ENCODE peak calls at places on chromosomes 4 and X, in five cellular contexts. One of them, this sample, is unnamed.

GRCh38 chr4:25253072-25253447 is 19.2 kb downstream of the PI4K2B start:
- DNase-seq in Peyer's patch: no peak
- DNase-seq in brain microvascular endothelial cell: no peak
- DNase-seq in fibroblast of the aortic adventitia: peak
- DNase-seq in left lung: no peak
- DNase-seq in this sample: no peak

GRCh38 chr4:153153339-153153851 is 50.8 kb upstream of the TRIM2 start:
- DNase-seq in Peyer's patch: peak
- DNase-seq in brain microvascular endothelial cell: peak
- DNase-seq in fibroblast of the aortic adventitia: peak
- DNase-seq in left lung: peak
- DNase-seq in this sample: peak

GRCh38 chrX:118654331-118654730 is 73.1 kb upstream of the IL13RA1 start:
- DNase-seq in Peyer's patch: no peak
- DNase-seq in brain microvascular endothelial cell: no peak
- DNase-seq in fibroblast of the aortic adventitia: no peak
- DNase-seq in left lung: no peak
- DNase-seq in this sample: no peak

GRCh38 chrX:78747471-78747870 is at the start of gene LPAR4:
- DNase-seq in Peyer's patch: no peak
- DNase-seq in brain microvascular endothelial cell: no peak
- DNase-seq in fibroblast of the aortic adventitia: peak
- DNase-seq in left lung: no peak
- DNase-seq in this sample: peak

GRCh38 chrX:14409341-14409740 is 120.0 kb upstream of the GLRA2 start:
- DNase-seq in Peyer's patch: no peak
- DNase-seq in brain microvascular endothelial cell: peak
- DNase-seq in fibroblast of the aortic adventitia: no peak
- DNase-seq in left lung: no peak
- DNase-seq in this sample: peak

GRCh38 chrX:72394518-72395163 is 88.9 kb upstream of the CITED1 start:
- DNase-seq in Peyer's patch: no peak
- DNase-seq in brain microvascular endothelial cell: peak
- DNase-seq in fibroblast of the aortic adventitia: peak
- DNase-seq in left lung: no peak
- DNase-seq in this sample: peak

GRCh38 chrX:52420824-52421443 is 52.1 kb downstream of the XAGE2 start:
- DNase-seq in Peyer's patch: no peak
- DNase-seq in brain microvascular endothelial cell: no peak
- DNase-seq in fibroblast of the aortic adventitia: peak
- DNase-seq in left lung: no peak
- DNase-seq in this sample: peak

GRCh38 chr4:41256740-41257256 is at the start of gene UCHL1:
- DNase-seq in Peyer's patch: no peak
- DNase-seq in brain microvascular endothelial cell: peak
- DNase-seq in fibroblast of the aortic adventitia: peak
- DNase-seq in left lung: peak
- DNase-seq in this sample: peak

GRCh38 chrX:73289039-73289438 is 74.4 kb upstream of the NAP1L2 start:
- DNase-seq in Peyer's patch: no peak
- DNase-seq in brain microvascular endothelial cell: no peak
- DNase-seq in fibroblast of the aortic adventitia: no peak
- DNase-seq in left lung: no peak
- DNase-seq in this sample: no peak

GRCh38 chr4:27178066-27178465 is 317.4 kb downstream of the STIM2 start:
- DNase-seq in Peyer's patch: no peak
- DNase-seq in brain microvascular endothelial cell: no peak
- DNase-seq in fibroblast of the aortic adventitia: peak
- DNase-seq in left lung: no peak
- DNase-seq in this sample: no peak

GRCh38 chrX:39309721-39310152 is 508.5 kb downstream of the MID1IP1 start:
- DNase-seq in Peyer's patch: peak
- DNase-seq in brain microvascular endothelial cell: peak
- DNase-seq in fibroblast of the aortic adventitia: no peak
- DNase-seq in left lung: no peak
- DNase-seq in this sample: no peak

GRCh38 chr4:53003959-53004358 is 141.8 kb downstream of the RASL11B start:
- DNase-seq in Peyer's patch: no peak
- DNase-seq in brain microvascular endothelial cell: no peak
- DNase-seq in fibroblast of the aortic adventitia: no peak
- DNase-seq in left lung: no peak
- DNase-seq in this sample: no peak

GRCh38 chrX:65601126-65601525 is 66.3 kb upstream of the MSN start:
- DNase-seq in Peyer's patch: no peak
- DNase-seq in brain microvascular endothelial cell: no peak
- DNase-seq in fibroblast of the aortic adventitia: no peak
- DNase-seq in left lung: no peak
- DNase-seq in this sample: no peak

GRCh38 chr4:174154455-174154854 is 129.0 kb downstream of the FBXO8 start:
- DNase-seq in Peyer's patch: no peak
- DNase-seq in brain microvascular endothelial cell: peak
- DNase-seq in fibroblast of the aortic adventitia: peak
- DNase-seq in left lung: no peak
- DNase-seq in this sample: peak

DNA sequence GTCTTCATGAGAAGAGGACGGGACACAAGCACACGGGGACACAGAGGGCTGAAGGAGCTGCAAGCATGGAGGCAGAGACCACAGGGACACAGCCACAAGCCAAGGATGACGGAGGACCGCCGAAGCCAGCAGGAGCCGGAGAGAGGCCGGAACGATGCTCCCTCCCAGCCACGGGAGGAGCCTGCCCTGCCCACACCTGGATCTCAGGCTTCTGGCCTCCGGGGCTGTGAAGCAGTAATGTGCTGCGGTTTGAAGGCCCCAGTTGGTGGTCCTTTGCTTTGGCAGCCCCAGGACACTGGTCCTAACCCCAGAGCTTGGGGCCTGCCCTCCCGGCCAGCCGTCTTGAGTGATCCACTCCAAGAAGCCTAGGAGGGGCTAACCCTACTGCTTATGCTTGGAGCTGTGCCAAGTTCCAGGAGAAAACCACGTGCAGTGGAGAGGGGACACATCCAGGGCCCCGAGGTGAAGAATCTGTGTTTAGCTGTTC is 85.9 kb downstream of the HMX1 start:
- DNase-seq in Peyer's patch: no peak
- DNase-seq in brain microvascular endothelial cell: no peak
- DNase-seq in fibroblast of the aortic adventitia: no peak
- DNase-seq in left lung: no peak
- DNase-seq in this sample: no peak
- TF ChIP-seq CTCF in Peyer's patch: no peak
- TF ChIP-seq CTCF in brain microvascular endothelial cell: no peak
- TF ChIP-seq CTCF in fibroblast of the aortic adventitia: no peak
- TF ChIP-seq CTCF in left lung: no peak
- TF ChIP-seq CTCF in this sample: no peak

DNA sequence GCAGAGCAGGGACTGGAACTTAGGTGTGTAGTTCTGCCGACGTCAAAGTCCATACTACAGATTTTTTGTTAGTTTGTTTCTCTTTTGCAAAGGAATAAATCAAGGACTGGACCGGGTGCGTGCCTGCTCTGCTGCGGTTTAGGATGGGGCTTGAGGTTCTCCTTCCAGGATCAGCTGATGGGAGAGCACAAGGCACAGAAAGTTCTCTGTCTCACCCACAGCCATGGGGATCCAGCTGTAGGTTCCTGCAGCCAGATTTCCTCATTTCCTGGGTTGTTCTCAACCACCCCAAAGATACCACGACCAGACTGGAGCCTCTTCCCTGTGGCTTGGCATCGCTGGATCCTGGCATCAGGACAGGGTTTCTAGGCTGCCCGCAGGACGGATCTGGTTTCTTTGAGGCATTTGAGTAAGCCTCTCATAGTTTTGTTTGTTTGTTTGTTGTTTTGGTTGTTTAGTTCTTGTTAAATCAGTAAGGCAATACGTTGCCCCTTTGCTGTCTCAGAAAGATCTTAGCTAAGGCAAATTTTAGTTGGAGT is 789 bp upstream of the SRPX start:
- DNase-seq in Peyer's patch: no peak
- DNase-seq in brain microvascular endothelial cell: no peak
- DNase-seq in fibroblast of the aortic adventitia: no peak
- DNase-seq in left lung: no peak
- DNase-seq in this sample: peak
- H3K4me3 ChIP-seq in Peyer's patch: no peak
- H3K4me3 ChIP-seq in brain microvascular endothelial cell: peak
- H3K4me3 ChIP-seq in fibroblast of the aortic adventitia: peak
- H3K4me3 ChIP-seq in left lung: no peak
- H3K4me3 ChIP-seq in this sample: peak

DNA sequence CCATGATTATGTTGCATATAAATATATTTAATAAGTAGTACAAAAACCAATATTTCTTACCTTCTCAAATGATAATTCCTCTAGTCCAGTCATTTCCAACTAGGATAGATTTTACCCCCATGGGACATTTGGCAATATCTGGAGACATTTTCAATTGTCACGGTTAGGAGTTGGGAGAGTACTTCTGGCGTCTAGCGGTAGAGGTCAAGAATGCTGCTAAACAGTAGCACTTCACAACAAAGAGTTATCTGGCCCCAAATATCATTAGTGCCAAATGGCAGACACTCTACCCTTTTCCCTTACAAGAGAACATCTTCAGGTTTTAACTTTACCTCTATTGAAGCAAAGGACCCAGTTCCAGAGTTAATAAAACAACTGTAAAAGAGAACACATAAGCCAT is 168.1 kb downstream of the FAT4 start:
- DNase-seq in Peyer's patch: no peak
- DNase-seq in brain microvascular endothelial cell: no peak
- DNase-seq in fibroblast of the aortic adventitia: no peak
- DNase-seq in left lung: no peak
- DNase-seq in this sample: no peak
- TF ChIP-seq CTCF in Peyer's patch: no peak
- TF ChIP-seq CTCF in brain microvascular endothelial cell: no peak
- TF ChIP-seq CTCF in fibroblast of the aortic adventitia: no peak
- TF ChIP-seq CTCF in left lung: no peak
- TF ChIP-seq CTCF in this sample: no peak

GRCh38 chr4:2484993-2485392 is 16.1 kb downstream of the RNF4 start:
- DNase-seq in Peyer's patch: peak
- DNase-seq in brain microvascular endothelial cell: no peak
- DNase-seq in fibroblast of the aortic adventitia: peak
- DNase-seq in left lung: peak
- DNase-seq in this sample: peak
- H3K4me3 ChIP-seq in Peyer's patch: no peak
- H3K4me3 ChIP-seq in brain microvascular endothelial cell: no peak
- H3K4me3 ChIP-seq in fibroblast of the aortic adventitia: no peak
- H3K4me3 ChIP-seq in left lung: no peak
- H3K4me3 ChIP-seq in this sample: no peak

GRCh38 chrX:119692241-119693031 is 532 bp downstream of the SEPTIN6 start:
- DNase-seq in Peyer's patch: peak
- DNase-seq in brain microvascular endothelial cell: peak
- DNase-seq in fibroblast of the aortic adventitia: peak
- DNase-seq in left lung: peak
- DNase-seq in this sample: peak
- TF ChIP-seq CTCF in Peyer's patch: no peak
- TF ChIP-seq CTCF in brain microvascular endothelial cell: peak
- TF ChIP-seq CTCF in fibroblast of the aortic adventitia: peak
- TF ChIP-seq CTCF in left lung: no peak
- TF ChIP-seq CTCF in this sample: no peak

GRCh38 chrX:41090568-41091238 is 5.5 kb downstream of the USP9X start:
- DNase-seq in Peyer's patch: no peak
- DNase-seq in brain microvascular endothelial cell: peak
- DNase-seq in fibroblast of the aortic adventitia: no peak
- DNase-seq in left lung: no peak
- DNase-seq in this sample: peak
- H3K4me3 ChIP-seq in Peyer's patch: no peak
- H3K4me3 ChIP-seq in brain microvascular endothelial cell: no peak
- H3K4me3 ChIP-seq in fibroblast of the aortic adventitia: no peak
- H3K4me3 ChIP-seq in left lung: no peak
- H3K4me3 ChIP-seq in this sample: no peak